ENCODE peak calls at places on chromosome 19, in nine cellular contexts. Y is fibroblast of lung, B is A549, V is SJCRH30, W is AG04450, E is pancreas, F is neural progenitor cell, Z is neuronal stem cell, K is cardiac muscle cell. S is an unnamed sample.

GRCh38 chr19:31334101-31334848 is 15.0 kb downstream of the TSHZ3 start:
- DNase-seq in Y (peak), F (no peak), K (peak), V (no peak), W (no peak), B (no peak), E (no peak), Z (no peak), S (peak)

GRCh38 chr19:14165986-14166385 is 29.6 kb upstream of the ASF1B start:
- DNase-seq in Y (no peak), F (no peak), V (peak), K (no peak), E (no peak), W (no peak), Z (no peak), B (no peak), S (no peak)

GRCh38 chr19:29528350-29528945 is 2.7 kb downstream of the VSTM2B start:
- DNase-seq in W (peak), E (peak), Z (peak), Y (peak), K (peak), V (no peak), B (peak), F (peak), S (peak)

GRCh38 chr19:13092608-13093260 is 9.9 kb downstream of the LYL1 start:
- DNase-seq in E (no peak), V (no peak), Y (peak), K (no peak), B (no peak), Z (no peak), W (no peak), F (no peak), S (no peak)

GRCh38 chr19:55348317-55349034 is 6.0 kb downstream of the COX6B2 start:
- DNase-seq in B (no peak), F (peak), K (no peak), Z (no peak), V (no peak), W (no peak), Y (no peak), E (no peak), S (no peak)

GRCh38 chr19:42250666-42251531 is 4.0 kb downstream of the ERF start:
- DNase-seq in V (no peak), Y (peak), B (no peak), W (no peak), Z (no peak), K (peak), E (peak), F (no peak), S (peak)

GRCh38 chr19:15123900-15124299 is 16.7 kb downstream of the SYDE1 start:
- DNase-seq in W (no peak), B (no peak), V (no peak), K (no peak), Z (no peak), Y (no peak), E (peak), F (no peak), S (peak)

GRCh38 chr19:6536138-6536671 is 5.4 kb downstream of the TNFSF9 start:
- DNase-seq in F (peak), V (no peak), E (no peak), B (peak), K (peak), W (no peak), Z (no peak), Y (peak), S (peak)

GRCh38 chr19:42942187-42942789 is 5.3 kb upstream of the PSG7 start:
- DNase-seq in V (no peak), Z (no peak), F (no peak), B (peak), E (no peak), Y (no peak), W (no peak), K (no peak), S (peak)

GRCh38 chr19:13466697-13467096 is 39.6 kb downstream of the CACNA1A start:
- DNase-seq in Z (no peak), W (no peak), V (no peak), Y (no peak), E (no peak), F (no peak), B (no peak), K (no peak), S (no peak)

GRCh38 chr19:840519-841206 is at the start of gene PRTN3:
- DNase-seq in Z (no peak), E (no peak), W (no peak), Y (no peak), V (no peak), F (no peak), K (no peak), B (no peak), S (no peak)

GRCh38 chr19:17872251-17873001 is 681 bp downstream of the SLC5A5 start:
- DNase-seq in E (no peak), V (no peak), K (no peak), F (no peak), B (no peak), W (no peak), Y (no peak), Z (no peak), S (no peak)

GRCh38 chr19:17877696-17878095 is 6.0 kb downstream of the SLC5A5 start:
- DNase-seq in V (no peak), F (no peak), Z (no peak), W (no peak), K (no peak), E (no peak), Y (no peak), B (no peak), S (no peak)

GRCh38 chr19:17873661-17874422 is 2.1 kb downstream of the SLC5A5 start:
- DNase-seq in Z (peak), W (no peak), V (peak), Y (no peak), B (peak), E (peak), K (peak), F (peak), S (no peak)

GRCh38 chr19:17871878-17872250 is at the start of gene SLC5A5:
- DNase-seq in B (no peak), Y (no peak), Z (no peak), K (no peak), W (no peak), V (peak), F (peak), E (no peak), S (no peak)

GRCh38 chr19:17874423-17875135 is 2.8 kb downstream of the SLC5A5 start:
- DNase-seq in F (no peak), B (no peak), Z (no peak), V (no peak), Y (no peak), K (no peak), E (no peak), W (no peak), S (no peak)
- H3K4me3 ChIP-seq in F (peak), B (peak), Z (peak), V (no peak), Y (no peak), K (no peak), E (no peak), W (no peak), S (no peak)

GRCh38 chr19:34999498-35000337 is at the start of gene GRAMD1A:
- DNase-seq in V (peak), B (peak), W (peak), E (peak), Y (peak), K (peak), F (peak), Z (peak), S (peak)

GRCh38 chr19:35004517-35005255 is 4.6 kb downstream of the GRAMD1A start:
- DNase-seq in E (peak), Y (no peak), B (no peak), W (no peak), F (no peak), Z (no peak), V (no peak), K (no peak), S (no peak)

GRCh38 chr19:35000647-35001501 is 751 bp downstream of the GRAMD1A start:
- DNase-seq in Y (peak), V (peak), F (peak), W (no peak), B (peak), E (peak), Z (no peak), K (peak), S (peak)

GRCh38 chr19:35000338-35000646 is 169 bp downstream of the GRAMD1A start:
- DNase-seq in K (no peak), Y (no peak), Z (no peak), E (no peak), V (no peak), W (no peak), F (no peak), B (no peak), S (no peak)

GRCh38 chr19:35002037-35002535 is 2.0 kb downstream of the GRAMD1A start:
- DNase-seq in B (no peak), Z (no peak), F (no peak), V (no peak), Y (no peak), W (no peak), E (peak), K (no peak), S (no peak)
- H3K4me3 ChIP-seq in B (peak), Z (no peak), F (no peak), V (no peak), Y (no peak), W (peak), E (peak), K (no peak), S (peak)

GRCh38 chr19:3142938-3143337 is 7.1 kb downstream of the GNA15 start:
- DNase-seq in Z (no peak), Y (no peak), B (no peak), E (no peak), F (no peak), W (no peak), K (no peak), V (no peak), S (no peak)

GRCh38 chr19:3140667-3141038 is 4.8 kb downstream of the GNA15 start:
- DNase-seq in Z (no peak), B (no peak), F (no peak), V (no peak), W (no peak), K (no peak), E (no peak), Y (no peak), S (no peak)

GRCh38 chr19:3138268-3138667 is 2.4 kb downstream of the GNA15 start:
- DNase-seq in V (no peak), E (no peak), B (no peak), Z (no peak), W (no peak), Y (no peak), K (no peak), F (no peak), S (no peak)

GRCh38 chr19:3145909-3146676 is 10.3 kb downstream of the GNA15 start:
- DNase-seq in Y (no peak), W (no peak), E (no peak), B (no peak), K (no peak), Z (no peak), V (no peak), F (peak), S (no peak)

GRCh38 chr19:3142292-3142670 is 6.4 kb downstream of the GNA15 start:
- DNase-seq in W (peak), F (no peak), B (peak), E (no peak), V (no peak), K (peak), Y (peak), Z (no peak), S (peak)
- H3K4me3 ChIP-seq in W (no peak), F (no peak), B (no peak), E (no peak), V (peak), K (no peak), Y (no peak), Z (no peak), S (no peak)

GRCh38 chr19:22783651-22784050 is 300 bp downstream of the ZNF99 start:
- DNase-seq in W (no peak), V (no peak), E (no peak), Z (no peak), Y (no peak), B (no peak), F (no peak), K (no peak), S (no peak)
- H3K4me3 ChIP-seq in W (no peak), V (no peak), E (peak), Z (no peak), Y (no peak), B (no peak), F (no peak), K (no peak), S (no peak)

S was measured in fibroblast of pulmonary artery.